ENCODE peak calls at places on chromosomes 16 and 17, in eight cellular contexts. One of them, this sample, is unnamed.

GRCh38 chr17:42928714-42929496 is 28.3 kb downstream of the G6PC1 start:
- DNase-seq in activated naive CD4-positive, alpha-beta T cell: no peak
- DNase-seq in amniotic stem cell: peak
- DNase-seq in AG08395: peak
- DNase-seq in ovary: peak
- DNase-seq in H4: peak
- DNase-seq in GM19239: peak
- DNase-seq in Ammon's horn: peak
- DNase-seq in this sample: peak

GRCh38 chr16:82481455-82481854 is 145.3 kb upstream of the CDH13 start:
- DNase-seq in activated naive CD4-positive, alpha-beta T cell: no peak
- DNase-seq in amniotic stem cell: no peak
- DNase-seq in AG08395: no peak
- DNase-seq in ovary: no peak
- DNase-seq in H4: peak
- DNase-seq in GM19239: no peak
- DNase-seq in Ammon's horn: no peak
- DNase-seq in this sample: no peak

GRCh38 chr17:50638572-50638850 is 3.8 kb downstream of the ABCC3 start:
- DNase-seq in activated naive CD4-positive, alpha-beta T cell: no peak
- DNase-seq in amniotic stem cell: no peak
- DNase-seq in AG08395: peak
- DNase-seq in ovary: no peak
- DNase-seq in H4: peak
- DNase-seq in GM19239: no peak
- DNase-seq in Ammon's horn: no peak
- DNase-seq in this sample: no peak

GRCh38 chr16:52512297-52512987 is 34.5 kb downstream of the TOX3 start:
- DNase-seq in activated naive CD4-positive, alpha-beta T cell: no peak
- DNase-seq in amniotic stem cell: no peak
- DNase-seq in AG08395: no peak
- DNase-seq in ovary: no peak
- DNase-seq in H4: no peak
- DNase-seq in GM19239: no peak
- DNase-seq in Ammon's horn: no peak
- DNase-seq in this sample: no peak

GRCh38 chr16:48011888-48012658 is 143.7 kb downstream of the ABCC12 start:
- DNase-seq in activated naive CD4-positive, alpha-beta T cell: no peak
- DNase-seq in amniotic stem cell: no peak
- DNase-seq in AG08395: no peak
- DNase-seq in ovary: no peak
- DNase-seq in H4: no peak
- DNase-seq in GM19239: no peak
- DNase-seq in Ammon's horn: no peak
- DNase-seq in this sample: no peak

GRCh38 chr16:28985611-28986041 is 774 bp downstream of the LAT start:
- DNase-seq in activated naive CD4-positive, alpha-beta T cell: no peak
- DNase-seq in amniotic stem cell: no peak
- DNase-seq in AG08395: no peak
- DNase-seq in ovary: no peak
- DNase-seq in H4: no peak
- DNase-seq in GM19239: no peak
- DNase-seq in Ammon's horn: no peak
- DNase-seq in this sample: no peak

GRCh38 chr16:57845115-57845514 is 42.8 kb upstream of the KIFC3 start:
- DNase-seq in activated naive CD4-positive, alpha-beta T cell: no peak
- DNase-seq in amniotic stem cell: no peak
- DNase-seq in AG08395: no peak
- DNase-seq in ovary: no peak
- DNase-seq in H4: no peak
- DNase-seq in GM19239: no peak
- DNase-seq in Ammon's horn: no peak
- DNase-seq in this sample: no peak

GRCh38 chr16:87127061-87127765 is 190.0 kb downstream of the C16orf95 start:
- DNase-seq in activated naive CD4-positive, alpha-beta T cell: no peak
- DNase-seq in amniotic stem cell: peak
- DNase-seq in AG08395: peak
- DNase-seq in ovary: peak
- DNase-seq in H4: no peak
- DNase-seq in GM19239: no peak
- DNase-seq in Ammon's horn: no peak
- DNase-seq in this sample: no peak

GRCh38 chr17:58537266-58537665 is 22.8 kb upstream of the MTMR4 start:
- DNase-seq in activated naive CD4-positive, alpha-beta T cell: no peak
- DNase-seq in amniotic stem cell: no peak
- DNase-seq in AG08395: no peak
- DNase-seq in ovary: no peak
- DNase-seq in H4: no peak
- DNase-seq in GM19239: no peak
- DNase-seq in Ammon's horn: no peak
- DNase-seq in this sample: no peak

GRCh38 chr16:87918866-87919680 is 17.3 kb downstream of the CA5A start:
- DNase-seq in activated naive CD4-positive, alpha-beta T cell: no peak
- DNase-seq in amniotic stem cell: no peak
- DNase-seq in AG08395: peak
- DNase-seq in ovary: peak
- DNase-seq in H4: no peak
- DNase-seq in GM19239: no peak
- DNase-seq in Ammon's horn: no peak
- DNase-seq in this sample: no peak

GRCh38 chr17:19322129-19322505 is 40.4 kb downstream of the B9D1 start:
- DNase-seq in activated naive CD4-positive, alpha-beta T cell: no peak
- DNase-seq in amniotic stem cell: no peak
- DNase-seq in AG08395: no peak
- DNase-seq in ovary: no peak
- DNase-seq in H4: no peak
- DNase-seq in GM19239: no peak
- DNase-seq in Ammon's horn: no peak
- DNase-seq in this sample: no peak

GRCh38 chr17:48429156-48429555 is 858 bp downstream of the SKAP1 start:
- DNase-seq in activated naive CD4-positive, alpha-beta T cell: no peak
- DNase-seq in amniotic stem cell: no peak
- DNase-seq in AG08395: no peak
- DNase-seq in ovary: no peak
- DNase-seq in H4: no peak
- DNase-seq in GM19239: no peak
- DNase-seq in Ammon's horn: no peak
- DNase-seq in this sample: no peak

This sample was measured in globus pallidus.